ENCODE peak calls at places on chromosomes 7 and 10, in seven cellular contexts. U is HEK293T, K is WTC11, G is HepG2, M is K562, J is GM12878, D is H1. W is an unnamed sample.

GRCh38 chr7:47681241-47681810 is 99.4 kb upstream of the TNS3 start:
- DNase-seq in D (no peak), K (no peak), U (no peak), M (no peak), G (no peak), J (no peak), W (no peak)

GRCh38 chr10:11993834-11994468 is 48.7 kb downstream of the UPF2 start:
- DNase-seq in K (no peak), U (no peak), M (no peak), G (no peak), D (no peak), J (peak), W (no peak)

GRCh38 chr7:93327006-93327633 is 95.0 kb downstream of the VPS50 start:
- DNase-seq in K (no peak), D (no peak), J (no peak), M (no peak), U (no peak), G (no peak), W (peak)

GRCh38 chr10:125411724-125412123 is 251.4 kb upstream of the CTBP2 start:
- DNase-seq in D (no peak), J (no peak), M (no peak), U (no peak), K (no peak), G (no peak), W (peak)

GRCh38 chr10:91071786-91072185 is 148.7 kb upstream of the PCGF5 start:
- DNase-seq in J (no peak), G (no peak), U (no peak), M (no peak), K (no peak), D (no peak), W (no peak)

GRCh38 chr7:81776159-81776558 is 6.3 kb upstream of the HGF start:
- DNase-seq in G (no peak), M (no peak), J (no peak), D (no peak), U (no peak), K (no peak), W (no peak)

GRCh38 chr7:30548762-30549344 is 44.2 kb upstream of the GGCT start:
- DNase-seq in J (no peak), U (peak), D (peak), K (peak), M (peak), G (peak), W (peak)

GRCh38 chr10:66637273-66638036 is 288.4 kb upstream of the LRRTM3 start:
- DNase-seq in K (no peak), D (no peak), M (no peak), J (no peak), G (no peak), U (no peak), W (no peak)

GRCh38 chr10:93757136-93757535 is 600 bp upstream of the LGI1 start:
- DNase-seq in D (no peak), M (no peak), J (no peak), U (peak), K (peak), G (no peak), W (no peak)

GRCh38 chr7:99331002-99331401 is 5.3 kb downstream of the ARPC1A start:
- DNase-seq in J (no peak), M (no peak), D (no peak), G (no peak), K (no peak), U (no peak), W (no peak)
- TF ChIP-seq SP1 in J (no peak), M (no peak), D (no peak), G (no peak), K (no peak), U (no peak), W (no peak)

GRCh38 chr10:110546499-110547105 is 20.9 kb upstream of the SMC3 start:
- DNase-seq in G (no peak), K (no peak), M (no peak), J (no peak), D (peak), U (no peak), W (no peak)

GRCh38 chr10:110549211-110549610 is 18.3 kb upstream of the SMC3 start:
- DNase-seq in K (no peak), U (no peak), G (no peak), J (no peak), D (no peak), M (no peak), W (no peak)

GRCh38 chr10:110548002-110548401 is 19.5 kb upstream of the SMC3 start:
- DNase-seq in G (no peak), M (no peak), K (no peak), D (peak), J (no peak), U (no peak), W (no peak)

GRCh38 chr10:110546077-110546476 is 21.4 kb upstream of the SMC3 start:
- DNase-seq in U (no peak), K (no peak), G (no peak), D (peak), M (no peak), J (no peak), W (no peak)

DNA sequence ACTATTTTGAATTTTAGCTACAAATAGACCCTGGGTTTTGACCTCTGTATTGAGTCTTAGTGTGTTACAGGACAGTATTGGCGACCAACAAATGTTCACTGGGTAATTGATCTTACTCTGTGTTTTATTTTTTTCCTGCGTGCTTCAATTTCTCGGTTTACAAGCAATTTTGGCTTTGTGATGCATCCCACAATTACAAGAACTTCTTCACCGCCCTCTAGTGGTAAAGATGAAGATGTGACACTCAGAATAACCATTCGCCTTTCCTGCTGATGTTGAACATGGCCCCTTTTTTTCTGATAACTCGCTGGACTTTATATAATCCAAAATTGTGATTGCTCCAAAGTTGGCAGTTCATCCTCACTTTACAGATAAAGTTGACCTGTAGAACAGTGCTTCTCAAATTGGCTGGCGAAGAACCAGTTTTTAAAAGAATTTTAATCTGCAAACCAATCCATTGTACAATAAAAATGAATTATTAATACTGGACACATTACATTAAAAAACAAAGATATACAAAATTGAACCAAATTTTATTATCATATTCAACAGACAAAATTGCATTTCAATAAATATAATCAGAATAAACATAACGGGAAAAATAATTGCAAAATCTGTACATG is 20.2 kb upstream of the SMC3 start:
- DNase-seq in D (peak), J (no peak), G (peak), M (peak), K (no peak), U (peak), W (peak)
- TF ChIP-seq SP1 in D (no peak), J (no peak), G (no peak), M (no peak), K (no peak), U (no peak), W (no peak)

GRCh38 chr7:41762641-41763040 is 59.8 kb upstream of the INHBA start:
- DNase-seq in D (no peak), J (no peak), K (no peak), M (no peak), G (no peak), U (no peak), W (no peak)
- TF ChIP-seq SP1 in D (no peak), J (no peak), K (no peak), M (no peak), G (no peak), U (no peak), W (no peak)

DNA sequence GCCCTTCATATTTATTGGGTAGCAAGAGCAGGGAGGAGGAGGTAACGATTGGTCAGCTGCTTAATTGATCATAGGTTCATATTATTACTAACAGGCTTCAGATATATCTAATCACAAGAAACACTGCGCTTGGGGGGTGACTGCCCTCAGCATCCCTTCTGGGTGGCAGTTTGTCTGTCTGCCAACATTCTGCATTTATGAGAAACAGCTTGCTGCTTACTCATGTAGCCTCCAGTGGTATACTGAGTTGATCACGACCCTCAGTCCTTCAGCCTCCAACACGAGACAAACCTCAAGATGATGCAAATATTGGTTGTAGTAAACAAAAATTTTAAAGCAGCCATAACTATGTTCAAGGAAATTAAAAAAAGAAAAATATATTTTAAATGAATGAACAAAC is 657.8 kb upstream of the PHF14 start:
- DNase-seq in D (no peak), M (no peak), G (no peak), K (no peak), J (no peak), U (no peak), W (no peak)
- TF ChIP-seq SP1 in D (no peak), M (no peak), G (no peak), K (no peak), J (no peak), U (no peak), W (no peak)

DNA sequence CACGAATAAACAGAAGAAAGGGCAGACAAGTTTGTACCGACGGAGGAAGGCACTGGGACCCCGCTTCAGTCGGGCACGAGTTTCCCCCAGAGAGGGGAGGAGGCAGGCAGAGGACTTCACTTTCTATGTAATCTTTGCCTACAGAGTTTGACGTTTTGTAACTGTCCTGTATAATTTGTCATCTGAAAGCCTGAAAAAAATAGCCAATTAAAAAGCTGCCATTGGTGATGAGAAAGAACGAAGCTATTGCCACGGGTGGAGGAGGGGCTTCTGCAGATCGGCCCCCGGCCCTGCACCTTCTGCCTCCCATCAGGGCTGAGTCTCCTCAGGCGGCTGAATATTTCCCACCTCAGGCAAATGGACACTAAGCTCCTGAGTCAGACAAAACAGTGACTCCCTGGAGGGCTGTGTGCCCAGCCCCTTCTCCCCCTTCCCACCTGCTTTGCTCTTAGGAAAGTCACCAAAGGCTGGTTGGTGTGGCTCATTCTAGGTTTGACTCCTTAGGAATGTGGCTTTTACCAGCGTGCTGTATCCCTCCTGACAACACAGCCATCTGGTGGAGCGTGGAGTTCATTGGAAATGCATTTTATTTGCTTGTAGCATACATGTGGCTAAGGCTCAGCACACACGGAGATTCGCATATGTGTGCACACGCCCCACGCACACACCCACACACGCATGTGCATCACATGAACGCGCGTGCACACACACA is 117.4 kb downstream of the VIPR2 start:
- DNase-seq in U (no peak), K (no peak), G (no peak), M (no peak), J (no peak), D (peak), W (no peak)
- TF ChIP-seq SP1 in U (no peak), K (no peak), G (no peak), M (no peak), J (no peak), D (no peak), W (no peak)

W was measured in HCT116.